ENCODE peak calls at places on chromosomes 4 and X, in five cellular contexts. I is tibial artery; C is substantia nigra; M is psoas muscle; K is CD8-positive, alpha-beta T cell. O is an unnamed sample.

GRCh38 chr4:58669783-58670182 is 1559.6 kb upstream of the IGFBP7 start:
- DNase-seq in I (no peak), K (no peak), M (no peak), C (no peak), O (no peak)

GRCh38 chr4:173343832-173344397 is 9.8 kb upstream of the HMGB2 start:
- DNase-seq in C (no peak), K (no peak), I (no peak), M (no peak), O (no peak)

GRCh38 chr4:33482773-33483172 is 2761.5 kb downstream of the ARAP2 start:
- DNase-seq in K (no peak), I (no peak), M (no peak), C (no peak), O (no peak)

GRCh38 chr4:11904117-11904535 is 475.4 kb upstream of the HS3ST1 start:
- DNase-seq in K (no peak), I (no peak), M (peak; percentile 53), C (peak; percentile 2), O (no peak)

GRCh38 chr4:87377816-87378215 is 13.2 kb downstream of the HSD17B11 start:
- DNase-seq in M (no peak), I (no peak), C (no peak), K (no peak), O (no peak)

GRCh38 chrX:16137416-16138107 is 14.2 kb downstream of the GRPR start:
- DNase-seq in I (no peak), C (no peak), M (no peak), K (no peak), O (no peak)

GRCh38 chrX:68261060-68261672 is 172.1 kb downstream of the OPHN1 start:
- DNase-seq in M (no peak), I (no peak), K (no peak), C (peak; percentile 13), O (no peak)

GRCh38 chr4:149719357-149719756 is 96.3 kb downstream of the IQCM start:
- DNase-seq in M (no peak), K (no peak), C (no peak), I (no peak), O (no peak)

GRCh38 chr4:24655971-24656370 is 71.6 kb upstream of the DHX15 start:
- DNase-seq in M (no peak), C (no peak), K (no peak), I (no peak), O (no peak)

GRCh38 chrX:128106630-128107029 is 54.4 kb upstream of the ACTRT1 start:
- DNase-seq in K (no peak), I (no peak), M (no peak), C (no peak), O (no peak)

GRCh38 chr4:171857302-171858005 is 44.2 kb downstream of the GALNTL6 start:
- DNase-seq in K (no peak), C (no peak), I (no peak), M (no peak), O (no peak)

GRCh38 chr4:152644130-152644529 is 35.7 kb downstream of the TMEM154 start:
- DNase-seq in I (no peak), K (no peak), C (no peak), M (no peak), O (no peak)

GRCh38 chrX:152072236-152072635 is 66.1 kb downstream of the MAGEA10 start:
- DNase-seq in M (no peak), I (no peak), K (no peak), C (no peak), O (no peak)

GRCh38 chr4:147854154-147854553 is 122.3 kb downstream of the ARHGAP10 start:
- DNase-seq in C (no peak), I (no peak), M (no peak), K (no peak), O (no peak)

GRCh38 chr4:40998680-40999358 is 215.5 kb downstream of the APBB2 start:
- DNase-seq in M (no peak), K (no peak), I (no peak), C (no peak), O (no peak)

GRCh38 chrX:104270916-104271512 is 16.3 kb upstream of the ESX1 start:
- DNase-seq in I (peak; percentile 64), K (peak; percentile 13), M (no peak), C (peak; percentile 54), O (peak; percentile 4)

GRCh38 chrX:76433219-76433618 is 5.7 kb downstream of the MAGEE1 start:
- DNase-seq in K (no peak), C (no peak), I (no peak), M (no peak), O (no peak)

GRCh38 chrX:76428243-76429130 is 977 bp downstream of the MAGEE1 start:
- DNase-seq in K (peak; percentile 52), I (no peak), C (peak; percentile 23), M (peak; percentile 50), O (peak; percentile 0)

DNA sequence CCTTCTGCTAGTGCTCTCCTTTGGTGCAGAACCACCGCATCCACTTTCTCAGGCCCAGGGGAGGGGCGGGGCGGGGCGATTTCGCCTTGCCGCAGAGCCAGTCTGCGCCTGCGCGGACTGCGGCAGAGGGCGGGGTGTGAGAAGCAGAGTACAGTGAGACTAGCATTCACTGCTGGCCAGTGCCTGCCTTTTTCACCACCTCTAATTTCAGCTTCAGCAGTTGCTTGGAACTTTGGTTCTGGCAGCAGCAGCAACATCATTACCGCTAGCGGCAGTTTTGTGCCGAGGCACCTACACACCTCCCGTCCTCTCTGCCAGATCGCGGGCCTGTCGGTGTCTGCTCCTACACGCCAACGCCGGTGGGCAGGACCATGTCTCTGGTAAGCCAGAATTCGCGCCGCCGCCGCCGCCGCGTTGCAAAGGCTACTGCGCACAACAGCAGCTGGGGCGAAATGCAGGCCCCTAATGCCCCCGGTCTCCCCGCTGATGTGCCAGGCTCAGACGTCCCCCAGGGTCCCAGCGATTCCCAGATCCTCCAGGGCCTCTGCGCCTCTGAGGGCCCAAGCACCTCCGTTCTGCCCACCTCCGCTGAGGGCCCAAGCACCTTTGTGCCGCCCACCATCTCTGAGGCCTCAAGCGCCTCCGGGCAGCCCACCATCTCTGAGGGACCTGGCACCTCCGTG is at the start of gene MAGEE1:
- DNase-seq in M (peak; percentile 84), K (peak; percentile 80), I (peak; percentile 90), C (peak; percentile 60), O (peak; percentile 65)
- H3K27ac ChIP-seq in M (no peak within 1 kb of the TSS), K (peak within 1 kb of the TSS; percentile 89), I (peak within 1 kb of the TSS; percentile 74), C (peak within 1 kb of the TSS; percentile 53), O (peak within 1 kb of the TSS; percentile 83)

GRCh38 chrX:44945736-44946135 is 72.7 kb downstream of the KDM6A start:
- DNase-seq in K (no peak), M (no peak), C (no peak), I (no peak), O (no peak)

GRCh38 chrX:44947995-44948394 is 75.0 kb downstream of the KDM6A start:
- DNase-seq in K (no peak), M (no peak), C (no peak), I (no peak), O (no peak)

GRCh38 chrX:44949125-44949524 is 76.1 kb downstream of the KDM6A start:
- DNase-seq in M (no peak), C (no peak), K (no peak), I (no peak), O (no peak)

GRCh38 chrX:44944894-44945293 is 71.9 kb downstream of the KDM6A start:
- DNase-seq in M (no peak), C (no peak), K (no peak), I (no peak), O (no peak)

GRCh38 chrX:44946771-44947170 is 73.8 kb downstream of the KDM6A start:
- DNase-seq in M (no peak), K (no peak), I (no peak), C (no peak), O (no peak)
- H3K27ac ChIP-seq in M (no peak overlapping the region), K (no peak overlapping the region), I (no peak overlapping the region), C (no peak overlapping the region), O (no peak overlapping the region)

GRCh38 chrX:29487714-29488113 is 727.6 kb upstream of the MAGEB2 start:
- DNase-seq in K (no peak), M (no peak), C (no peak), I (no peak), O (no peak)
- H3K27ac ChIP-seq in K (no peak overlapping the region), M (no peak overlapping the region), C (no peak overlapping the region), I (no peak overlapping the region), O (no peak overlapping the region)

GRCh38 chr4:8405516-8405875 is 35.0 kb downstream of the ACOX3 start:
- DNase-seq in C (no peak), M (peak; percentile 50), I (no peak), K (no peak), O (no peak)

GRCh38 chr4:8403173-8403753 is 37.3 kb downstream of the ACOX3 start:
- DNase-seq in K (peak; percentile 56), I (peak; percentile 89), C (peak; percentile 73), M (peak; percentile 92), O (peak; percentile 41)

GRCh38 chr4:8402640-8403039 is 37.9 kb downstream of the ACOX3 start:
- DNase-seq in I (peak; percentile 80), C (no peak), M (peak; percentile 73), K (no peak), O (no peak)

GRCh38 chr4:8404791-8405515 is 35.6 kb downstream of the ACOX3 start:
- DNase-seq in M (peak; percentile 46), I (no peak), K (no peak), C (no peak), O (no peak)

GRCh38 chr4:8403981-8404380 is 36.5 kb downstream of the ACOX3 start:
- DNase-seq in K (no peak), C (no peak), M (peak; percentile 45), I (no peak), O (no peak)
- H3K27ac ChIP-seq in K (no peak overlapping the region), C (no peak overlapping the region), M (no peak overlapping the region), I (no peak overlapping the region), O (no peak overlapping the region)

DNA sequence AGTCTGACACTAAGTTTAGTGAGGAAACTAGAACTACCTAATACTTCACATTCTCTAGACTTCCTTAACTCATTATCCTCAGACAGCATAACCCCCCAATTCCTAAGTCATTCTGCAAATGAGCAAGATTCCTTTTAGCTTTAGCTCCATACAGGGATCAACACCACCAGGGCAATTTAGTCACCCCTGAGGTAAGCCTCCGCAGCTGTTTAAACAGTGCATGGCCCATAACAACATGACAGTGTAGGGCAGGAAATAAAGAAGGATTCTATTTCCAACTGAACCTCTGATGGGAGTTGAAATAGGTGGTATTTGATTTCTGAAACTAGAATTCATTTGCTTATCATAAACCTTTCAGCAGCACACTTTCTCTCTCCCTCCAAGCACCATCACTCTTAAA is 112.8 kb upstream of the DKK2 start:
- DNase-seq in M (no peak), C (no peak), K (no peak), I (no peak), O (no peak)
- H3K27ac ChIP-seq in M (no peak overlapping the region), C (no peak overlapping the region), K (no peak overlapping the region), I (no peak overlapping the region), O (no peak overlapping the region)

DNA sequence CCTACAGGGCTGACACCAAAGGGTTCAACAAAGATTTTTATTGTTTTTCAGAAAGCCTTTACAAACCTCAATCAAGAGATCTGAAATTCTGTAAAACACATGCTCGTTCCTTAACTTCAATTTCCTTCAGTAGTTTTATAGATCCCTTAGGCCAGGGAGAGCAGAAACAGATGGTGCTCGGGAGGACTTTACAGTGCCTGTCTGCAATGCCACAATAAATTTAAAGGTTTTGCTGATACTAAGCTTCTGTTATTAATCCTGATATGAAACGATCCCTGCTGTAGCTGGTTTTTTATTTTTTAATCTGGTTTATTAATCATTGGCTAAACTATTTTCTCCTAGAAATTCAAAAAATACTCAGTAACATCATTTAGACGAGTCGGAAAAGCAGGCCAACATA is 39.7 kb downstream of the SHISA3 start:
- DNase-seq in C (no peak), M (no peak), K (no peak), I (no peak), O (no peak)
- H3K27ac ChIP-seq in C (no peak overlapping the region), M (no peak overlapping the region), K (no peak overlapping the region), I (no peak overlapping the region), O (no peak overlapping the region)

O was measured in caudate nucleus.